ENCODE peak calls at places on chromosomes 1 and 21, in eight cellular contexts. U is PC-3, R is GM23338, N is neural progenitor cell, M is SK-N-SH, B is GM23248, H is OCI-LY7, T is HCT116. G is an unnamed sample. For H3K4me1, the result is how much of the 10 kb centered on the place peaks cover.

GRCh38 chr1:94544706-94545490 is 3.3 kb upstream of the F3 start:
- DNase-seq in U (peak), R (no peak), N (no peak), M (no peak), B (peak), H (no peak), T (no peak), G (no peak)

GRCh38 chr1:245046764-245047163 is 108.0 kb upstream of the KIF26B start:
- DNase-seq in U (no peak), R (peak), N (peak), M (no peak), B (no peak), H (no peak), T (no peak), G (no peak)

GRCh38 chr1:84344286-84344685 is 42.8 kb downstream of the SAMD13 start:
- DNase-seq in U (no peak), R (no peak), N (no peak), M (no peak), B (peak), H (no peak), T (no peak), G (no peak)

GRCh38 chr1:63593303-63593886 is at the start of gene PGM1:
- DNase-seq in U (peak), R (peak), N (peak), M (peak), B (peak), H (peak), T (peak), G (peak)

GRCh38 chr1:227916655-227917054 is 31.1 kb downstream of the WNT9A start:
- DNase-seq in U (no peak), R (no peak), N (no peak), M (no peak), B (no peak), H (no peak), T (no peak), G (no peak)

GRCh38 chr1:214823311-214824117 is 220.5 kb downstream of the CENPF start:
- DNase-seq in U (no peak), R (peak), N (no peak), M (no peak), B (no peak), H (peak), T (no peak), G (no peak)

GRCh38 chr1:96259399-96259798 is 462.2 kb upstream of the PTBP2 start:
- DNase-seq in U (no peak), R (peak), N (peak), M (no peak), B (no peak), H (no peak), T (no peak), G (no peak)

GRCh38 chr1:102463328-102463727 is 466.6 kb upstream of the OLFM3 start:
- DNase-seq in U (no peak), R (no peak), N (no peak), M (no peak), B (no peak), H (no peak), T (no peak), G (no peak)

GRCh38 chr1:161905269-161905884 is 118.3 kb downstream of the OLFML2B start:
- DNase-seq in U (peak), R (peak), N (peak), M (peak), B (peak), H (peak), T (peak), G (peak)

GRCh38 chr1:231883382-231883781 is 256.8 kb downstream of the DISC1 start:
- DNase-seq in U (no peak), R (peak), N (peak), M (no peak), B (no peak), H (no peak), T (no peak), G (no peak)

GRCh38 chr1:230308039-230308438 is 118.1 kb downstream of the PGBD5 start:
- DNase-seq in U (peak), R (no peak), N (no peak), M (no peak), B (peak), H (no peak), T (peak), G (peak)

GRCh38 chr1:5415621-5416020 is 576.6 kb downstream of the NPHP4 start:
- DNase-seq in U (no peak), R (no peak), N (peak), M (no peak), B (no peak), H (no peak), T (no peak), G (no peak)

GRCh38 chr1:219126267-219126862 is 47.3 kb upstream of the LYPLAL1 start:
- DNase-seq in U (no peak), R (no peak), N (no peak), M (no peak), B (peak), H (no peak), T (no peak), G (peak)

GRCh38 chr1:161051219-161051618 is 5.4 kb upstream of the USF1 start:
- DNase-seq in U (no peak), R (no peak), N (no peak), M (no peak), B (no peak), H (no peak), T (no peak), G (no peak)

GRCh38 chr1:112040891-112041740 is 51.6 kb upstream of the KCND3 start:
- DNase-seq in U (no peak), R (no peak), N (no peak), M (no peak), B (no peak), H (no peak), T (no peak), G (peak)

DNA sequence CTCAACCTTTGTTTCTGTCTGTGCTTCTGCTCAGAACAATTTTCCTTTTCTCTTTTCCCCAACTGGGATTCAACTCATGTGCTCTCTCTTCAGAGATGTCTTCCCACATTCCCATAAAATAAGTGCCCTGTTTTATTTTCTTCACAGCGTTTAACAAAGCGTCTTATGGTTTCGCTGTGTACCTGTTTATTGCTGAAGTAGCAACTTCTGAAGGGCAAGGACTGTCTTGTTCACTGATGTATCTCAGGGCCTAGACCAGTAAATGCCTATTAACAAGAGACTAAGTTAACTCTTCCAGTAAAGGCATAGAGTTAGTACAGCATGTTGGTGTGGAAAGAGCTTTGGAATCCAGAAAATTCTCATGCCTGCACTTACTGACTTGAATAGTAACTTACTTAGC is 42.9 kb upstream of the MPZL1 start:
- DNase-seq in U (no peak), R (no peak), N (no peak), M (no peak), B (no peak), H (no peak), T (no peak), G (no peak)
- H3K4me1 ChIP-seq in U (under half), R (under half), N (under half), M (under half), B (under half), H (half or more), T (under half), G (under half)

GRCh38 chr1:41541592-41541952 is 57.1 kb upstream of the EDN2 start:
- DNase-seq in U (no peak), R (no peak), N (no peak), M (no peak), B (no peak), H (no peak), T (no peak), G (no peak)

GRCh38 chr1:41542196-41542955 is 57.9 kb upstream of the EDN2 start:
- DNase-seq in U (no peak), R (no peak), N (no peak), M (no peak), B (no peak), H (no peak), T (no peak), G (no peak)

GRCh38 chr1:41539999-41540398 is 55.5 kb upstream of the EDN2 start:
- DNase-seq in U (no peak), R (no peak), N (no peak), M (no peak), B (no peak), H (no peak), T (no peak), G (no peak)

GRCh38 chr1:41539416-41539800 is 54.9 kb upstream of the EDN2 start:
- DNase-seq in U (no peak), R (no peak), N (no peak), M (no peak), B (no peak), H (no peak), T (no peak), G (no peak)

GRCh38 chr1:41540886-41541591 is 56.6 kb upstream of the EDN2 start:
- DNase-seq in U (no peak), R (no peak), N (peak), M (no peak), B (peak), H (no peak), T (no peak), G (no peak)
- TF ChIP-seq EZH2phosphoT487 in U (no peak), R (no peak), N (no peak), M (no peak), B (no peak), H (no peak), T (no peak), G (no peak)

GRCh38 chr21:45130324-45130774 is 56.0 kb downstream of the ADARB1 start:
- DNase-seq in U (peak), R (no peak), N (no peak), M (no peak), B (peak), H (no peak), T (no peak), G (peak)
- H3K4me1 ChIP-seq in U (under half), R (under half), N (under half), M (under half), B (under half), H (under half), T (under half), G (under half)

DNA sequence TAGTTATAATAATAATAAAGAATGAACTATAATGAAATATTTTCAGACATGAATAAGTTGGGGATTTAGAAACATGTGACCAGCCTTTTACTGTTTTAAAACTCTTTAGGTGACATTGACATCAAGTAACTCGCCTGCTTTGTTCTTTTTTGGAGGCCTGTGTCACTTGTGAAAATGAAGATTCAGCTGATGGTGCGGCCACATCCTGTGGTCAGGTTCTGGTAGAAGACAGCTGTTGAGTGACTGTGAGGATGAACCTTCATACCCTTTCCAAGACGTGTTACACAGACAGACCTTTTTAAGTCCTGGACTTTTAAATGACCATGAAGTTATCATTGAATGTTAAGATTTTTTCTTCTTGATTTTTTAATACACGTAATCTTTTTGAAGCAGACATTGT is 10.3 kb downstream of the UTS2 start:
- DNase-seq in U (no peak), R (no peak), N (no peak), M (no peak), B (no peak), H (no peak), T (no peak), G (no peak)
- TF ChIP-seq EZH2phosphoT487 in U (no peak), R (no peak), N (no peak), M (no peak), B (no peak), H (no peak), T (no peak), G (no peak)

DNA sequence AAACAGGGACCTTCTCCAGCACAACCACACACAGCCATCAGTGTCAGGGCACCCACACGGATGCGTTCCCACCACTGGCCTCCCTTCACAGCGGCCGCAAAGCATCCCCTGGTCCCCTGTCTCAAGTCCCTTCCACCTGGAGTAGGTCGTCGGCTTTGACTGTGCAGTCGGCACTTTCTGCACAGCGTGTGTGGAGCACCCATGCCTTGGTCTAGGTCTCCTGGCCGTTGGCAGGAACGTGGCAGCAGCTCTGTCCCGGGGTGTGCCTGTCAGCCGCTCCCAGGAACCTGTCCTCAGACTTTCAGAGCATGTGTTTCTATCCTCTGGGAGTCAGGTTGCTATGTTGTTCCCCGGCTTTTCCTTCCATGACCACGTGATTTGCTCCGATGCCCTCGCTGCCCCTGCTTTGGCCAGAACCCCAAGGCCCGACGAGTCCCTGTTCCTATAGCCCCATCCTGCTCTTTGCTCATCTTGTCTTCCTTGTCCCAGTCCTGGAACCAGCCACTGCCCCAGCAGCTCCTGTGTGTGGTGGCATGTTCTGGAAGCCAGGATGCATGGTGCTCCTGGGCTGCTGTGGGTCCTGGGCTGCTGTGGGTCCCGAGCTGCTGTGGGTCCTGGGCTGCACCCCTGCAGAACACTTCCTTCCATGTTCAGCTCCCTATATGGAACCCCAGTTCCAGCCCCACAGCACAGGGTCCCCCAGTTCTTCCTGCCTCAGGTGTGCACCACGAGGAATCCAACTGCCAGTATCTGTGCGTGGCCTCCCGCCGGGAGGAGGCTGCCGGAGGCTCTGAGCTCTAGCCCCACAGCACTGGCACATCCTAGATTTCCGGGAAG is 84.2 kb upstream of the COL6A1 start:
- DNase-seq in U (no peak), R (no peak), N (no peak), M (no peak), B (no peak), H (no peak), T (no peak), G (no peak)
- H3K4me1 ChIP-seq in U (under half), R (under half), N (under half), M (under half), B (under half), H (under half), T (under half), G (under half)

GRCh38 chr1:22776051-22776611 is 65.5 kb downstream of the EPHB2 start:
- DNase-seq in U (peak), R (no peak), N (no peak), M (peak), B (no peak), H (no peak), T (no peak), G (no peak)

GRCh38 chr1:22774483-22775182 is 64.0 kb downstream of the EPHB2 start:
- DNase-seq in U (no peak), R (no peak), N (no peak), M (no peak), B (no peak), H (no peak), T (no peak), G (no peak)

GRCh38 chr1:22772054-22772453 is 61.4 kb downstream of the EPHB2 start:
- DNase-seq in U (no peak), R (no peak), N (no peak), M (no peak), B (no peak), H (no peak), T (no peak), G (no peak)

GRCh38 chr1:22777658-22778057 is 67.0 kb downstream of the EPHB2 start:
- DNase-seq in U (no peak), R (no peak), N (no peak), M (no peak), B (no peak), H (no peak), T (no peak), G (no peak)

DNA sequence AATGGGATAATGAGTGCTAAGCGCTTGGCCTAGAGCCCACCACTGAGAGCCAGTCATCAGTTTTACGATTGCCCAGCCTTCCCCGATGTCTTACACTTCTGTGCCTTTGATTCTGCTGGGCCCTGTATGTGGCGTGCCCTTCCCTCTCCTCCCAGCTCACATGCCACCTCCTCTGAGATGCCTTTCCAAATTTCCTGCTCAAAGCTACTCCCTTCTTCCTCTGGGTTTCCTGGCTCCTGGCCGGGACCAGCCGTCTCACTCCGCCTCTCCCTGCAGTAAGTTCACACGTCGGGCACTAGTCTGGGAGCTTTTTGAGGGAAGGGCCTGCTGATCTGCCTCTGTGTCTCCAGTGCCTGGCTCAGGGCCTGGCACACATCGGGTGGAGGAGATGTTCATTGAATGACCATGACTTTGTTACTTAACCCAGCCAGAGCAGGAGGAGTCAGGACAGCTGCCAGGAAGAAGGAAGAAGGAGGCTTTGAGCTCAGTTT is 63.4 kb downstream of the EPHB2 start:
- DNase-seq in U (no peak), R (no peak), N (no peak), M (no peak), B (peak), H (no peak), T (no peak), G (no peak)
- TF ChIP-seq EZH2phosphoT487 in U (no peak), R (no peak), N (no peak), M (no peak), B (no peak), H (no peak), T (no peak), G (no peak)